ENCODE peak calls at places on chromosomes 12 and 14, in ten cellular contexts. H is psoas muscle; V is IMR-90; S is astrocyte of the spinal cord; L is mesothelial cell of epicardium; E is endothelial cell; U is progenitor cell of endocrine pancreas; G is CD4-positive, alpha-beta T cell; A is fibroblast of villous mesenchyme; F is ovary. C is an unnamed sample.

GRCh38 chr12:132168311-132169031 is 24.2 kb downstream of the NOC4L start:
- DNase-seq in H (peak; percentile 42), V (no peak), S (no peak), L (no peak), E (no peak), U (no peak), G (no peak), A (no peak), F (no peak), C (no peak)

GRCh38 chr14:71482701-71483100 is 449.5 kb upstream of the RGS6 start:
- DNase-seq in H (no peak), V (peak; percentile 71), S (no peak), L (no peak), E (no peak), U (no peak), G (no peak), A (peak; percentile 64), F (no peak), C (no peak)

GRCh38 chr12:53737951-53738833 is 10.9 kb upstream of the CALCOCO1 start:
- DNase-seq in H (no peak), V (no peak), S (no peak), L (peak; percentile 52), E (peak; percentile 35), U (peak; percentile 52), G (peak; percentile 37), A (no peak), F (no peak), C (no peak)

GRCh38 chr12:43338848-43339526 is 213.0 kb downstream of the ADAMTS20 start:
- DNase-seq in H (no peak), V (peak; percentile 76), S (peak; percentile 86), L (no peak), E (no peak), U (no peak), G (no peak), A (peak; percentile 74), F (no peak), C (peak; percentile 2)

GRCh38 chr12:19369691-19370148 is 69.6 kb upstream of the AEBP2 start:
- DNase-seq in H (no peak), V (peak; percentile 84), S (peak; percentile 54), L (no peak), E (no peak), U (no peak), G (no peak), A (peak; percentile 5), F (no peak), C (no peak)

GRCh38 chr12:65300679-65301349 is 22.3 kb downstream of the MSRB3 start:
- DNase-seq in H (no peak), V (peak; percentile 33), S (no peak), L (no peak), E (peak; percentile 40), U (no peak), G (no peak), A (no peak), F (no peak), C (no peak)

GRCh38 chr12:105580841-105581352 is 250.4 kb downstream of the C12orf75 start:
- DNase-seq in H (no peak), V (no peak), S (no peak), L (no peak), E (no peak), U (no peak), G (no peak), A (peak; percentile 53), F (no peak), C (no peak)

GRCh38 chr12:44525806-44526654 is 350.1 kb downstream of the NELL2 start:
- DNase-seq in H (no peak), V (no peak), S (no peak), L (no peak), E (no peak), U (no peak), G (no peak), A (no peak), F (no peak), C (no peak)

GRCh38 chr12:47972895-47973294 is 9.5 kb downstream of the TMEM106C start:
- DNase-seq in H (no peak), V (no peak), S (no peak), L (no peak), E (no peak), U (no peak), G (no peak), A (no peak), F (no peak), C (no peak)

GRCh38 chr12:19978193-19978592 is 390.1 kb upstream of the PDE3A start:
- DNase-seq in H (no peak), V (peak; percentile 97), S (peak; percentile 96), L (no peak), E (no peak), U (no peak), G (no peak), A (peak; percentile 97), F (no peak), C (no peak)

GRCh38 chr14:77023001-77023996 is 5.2 kb downstream of the IRF2BPL start:
- DNase-seq in H (no peak), V (peak; percentile 38), S (peak; percentile 50), L (no peak), E (no peak), U (peak; percentile 57), G (no peak), A (peak; percentile 63), F (peak; percentile 77), C (no peak)

GRCh38 chr14:33451211-33451610 is 499.7 kb downstream of the EGLN3 start:
- DNase-seq in H (no peak), V (no peak), S (no peak), L (no peak), E (no peak), U (no peak), G (no peak), A (no peak), F (peak; percentile 28), C (no peak)

GRCh38 chr14:57049848-57050247 is 218.9 kb downstream of the EXOC5 start:
- DNase-seq in H (no peak), V (no peak), S (no peak), L (no peak), E (no peak), U (no peak), G (no peak), A (no peak), F (no peak), C (no peak)
- TF ChIP-seq CTCF in H (no peak), V (no peak), S (no peak), L (no peak), E (no peak), U (no peak), G (no peak), A (no peak), F (no peak), C (no peak)

GRCh38 chr14:70317969-70318634 is 41.4 kb downstream of the COX16 start:
- DNase-seq in H (no peak), V (peak; percentile 61), S (peak; percentile 54), L (peak; percentile 45), E (peak; percentile 59), U (peak; percentile 26), G (no peak), A (peak; percentile 61), F (no peak), C (peak; percentile 27)
- TF ChIP-seq CTCF in H (peak; percentile 45), V (peak; percentile 63), S (peak; percentile 59), L (peak; percentile 19), E (peak; percentile 40), U (peak; percentile 81), G (no peak), A (peak; percentile 64), F (no peak), C (peak; percentile 78)

DNA sequence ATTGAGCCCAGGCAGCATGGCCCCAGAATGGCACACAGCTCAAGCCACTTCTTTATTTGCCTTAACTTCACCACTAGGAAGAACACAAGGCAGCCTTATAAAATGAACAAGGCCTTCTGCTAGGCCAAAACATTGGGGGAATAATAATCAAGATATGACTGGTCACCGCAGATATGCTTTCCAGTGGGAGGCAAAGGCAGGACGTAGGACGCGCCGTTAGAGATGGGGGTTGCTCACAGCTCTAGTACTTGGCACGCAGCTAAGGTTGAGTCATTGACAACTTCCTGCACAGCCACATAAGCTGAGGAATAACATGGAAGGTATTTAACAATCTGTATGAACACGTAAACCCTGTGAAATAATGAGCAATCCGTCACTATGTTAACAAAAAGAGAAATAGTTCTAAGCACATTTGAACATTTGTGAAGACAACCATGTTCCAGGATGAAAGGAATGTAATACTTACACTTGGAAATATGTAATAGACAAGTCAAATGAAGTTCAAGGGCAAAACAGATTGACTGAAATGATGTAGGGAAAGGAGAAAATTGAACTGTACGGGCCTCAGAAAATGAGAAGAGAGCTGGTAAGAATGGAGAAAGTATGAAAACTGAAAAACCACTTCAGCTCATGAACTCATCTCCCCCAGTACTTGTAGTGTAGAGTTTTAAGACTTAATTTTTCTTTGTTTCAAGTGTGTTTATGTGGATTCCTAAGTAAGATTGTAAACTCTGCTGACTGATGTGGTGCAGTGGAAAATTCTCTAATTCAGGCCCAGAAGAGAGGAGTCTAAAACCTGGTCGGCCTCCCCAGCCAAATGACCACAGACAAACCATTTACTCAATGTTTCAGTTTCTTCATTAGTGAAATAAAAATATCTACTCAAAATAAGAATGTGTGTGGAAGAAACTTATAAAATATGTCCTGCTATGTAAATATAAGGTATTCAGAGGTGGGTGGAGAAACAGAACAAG is 59.3 kb upstream of the CCDC91 start:
- DNase-seq in H (no peak), V (peak; percentile 100), S (peak; percentile 99), L (peak; percentile 37), E (no peak), U (no peak), G (no peak), A (peak; percentile 97), F (peak; percentile 51), C (no peak)
- TF ChIP-seq CTCF in H (no peak), V (no peak), S (no peak), L (no peak), E (no peak), U (no peak), G (no peak), A (peak; percentile 4), F (no peak), C (no peak)

GRCh38 chr12:115771065-115771464 is 506.4 kb downstream of the MED13L start:
- DNase-seq in H (no peak), V (no peak), S (no peak), L (no peak), E (peak; percentile 4), U (no peak), G (no peak), A (peak; percentile 12), F (no peak), C (no peak)

GRCh38 chr12:115771601-115772000 is 505.9 kb downstream of the MED13L start:
- DNase-seq in H (no peak), V (no peak), S (no peak), L (no peak), E (no peak), U (no peak), G (no peak), A (no peak), F (no peak), C (no peak)

GRCh38 chr12:115770643-115771042 is 506.9 kb downstream of the MED13L start:
- DNase-seq in H (no peak), V (no peak), S (no peak), L (no peak), E (no peak), U (no peak), G (no peak), A (no peak), F (no peak), C (no peak)

GRCh38 chr12:115763982-115764621 is 513.4 kb downstream of the MED13L start:
- DNase-seq in H (no peak), V (no peak), S (no peak), L (no peak), E (no peak), U (no peak), G (no peak), A (peak; percentile 15), F (no peak), C (no peak)

DNA sequence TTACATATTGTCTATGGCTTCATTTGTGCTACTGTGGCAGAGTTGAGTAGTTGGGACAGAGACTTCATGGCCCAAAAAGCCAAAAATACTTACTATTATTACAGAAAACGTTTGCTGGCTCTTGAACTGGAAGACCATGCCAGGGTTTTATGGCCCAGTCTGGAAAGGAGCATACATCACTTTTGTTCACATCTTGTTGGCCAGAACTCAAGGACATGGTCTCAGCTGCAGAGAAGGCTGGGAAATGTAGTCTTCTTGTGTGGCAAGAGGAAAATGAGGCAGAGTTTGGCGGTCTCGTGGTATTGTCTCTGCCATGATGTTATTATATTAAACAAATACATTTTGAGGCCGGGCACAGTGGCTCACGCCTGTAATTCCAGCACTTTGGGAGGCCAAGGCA is 509.6 kb downstream of the MED13L start:
- DNase-seq in H (no peak), V (no peak), S (no peak), L (no peak), E (no peak), U (no peak), G (no peak), A (no peak), F (no peak), C (no peak)
- TF ChIP-seq CTCF in H (no peak), V (no peak), S (no peak), L (no peak), E (no peak), U (no peak), G (no peak), A (no peak), F (no peak), C (no peak)

C was measured in neural crest cell.